ENCODE peak calls at places on chromosomes 3 and 15, in six cellular contexts. A is transverse colon, Q is GM12878, F is stomach, P is upper lobe of left lung, E is SK-N-SH. V is an unnamed sample.

GRCh38 chr15:78006567-78007205 is 70.8 kb downstream of the TBC1D2B start:
- DNase-seq in E (no peak), Q (no peak), A (peak; percentile 71), P (peak; percentile 45), F (peak; percentile 94), V (no peak)

GRCh38 chr3:191290311-191291025 is 38.7 kb upstream of the CCDC50 start:
- DNase-seq in E (no peak), A (no peak), P (no peak), Q (no peak), F (no peak), V (no peak)

GRCh38 chr15:93929375-93930094 is 301.8 kb upstream of the MCTP2 start:
- DNase-seq in E (no peak), A (peak; percentile 14), F (no peak), P (no peak), Q (no peak), V (peak; percentile 89)

GRCh38 chr15:78003539-78004008 is 73.9 kb downstream of the TBC1D2B start:
- DNase-seq in F (peak; percentile 65), P (peak; percentile 43), E (no peak), A (no peak), Q (no peak), V (peak; percentile 58)

GRCh38 chr3:32117324-32117723 is 10.9 kb downstream of the GPD1L start:
- DNase-seq in F (no peak), Q (no peak), A (no peak), P (no peak), E (no peak), V (no peak)

GRCh38 chr15:38213392-38213791 is 39.2 kb upstream of the SPRED1 start:
- DNase-seq in E (no peak), Q (no peak), F (no peak), P (no peak), A (no peak), V (no peak)

GRCh38 chr3:156449712-156450574 is 105.0 kb downstream of the SSR3 start:
- DNase-seq in A (no peak), P (no peak), E (peak; percentile 42), F (no peak), Q (no peak), V (no peak)

GRCh38 chr3:120144267-120144666 is 50.0 kb upstream of the GSK3B start:
- DNase-seq in E (no peak), Q (no peak), A (no peak), F (peak; percentile 34), P (no peak), V (no peak)

GRCh38 chr3:47441796-47442551 is 33.8 kb downstream of the SCAP start:
- DNase-seq in F (no peak), E (no peak), P (no peak), A (peak; percentile 52), Q (no peak), V (no peak)

GRCh38 chr3:4474683-4475490 is 7.8 kb upstream of the SUMF1 start:
- DNase-seq in F (no peak), A (no peak), E (no peak), P (no peak), Q (peak; percentile 81), V (no peak)

GRCh38 chr3:73192036-73192738 is 130.7 kb downstream of the EBLN2 start:
- DNase-seq in F (no peak), Q (no peak), A (no peak), E (peak; percentile 61), P (no peak), V (no peak)

GRCh38 chr15:78419331-78419730 is 18.7 kb upstream of the IREB2 start:
- DNase-seq in Q (no peak), E (no peak), P (no peak), F (no peak), A (no peak), V (no peak)

GRCh38 chr15:81387629-81388430 is 13.8 kb upstream of the TMC3 start:
- DNase-seq in Q (no peak), A (no peak), F (no peak), P (no peak), E (peak; percentile 66), V (no peak)

GRCh38 chr3:65714138-65714537 is 324.6 kb downstream of the MAGI1 start:
- DNase-seq in P (no peak), Q (no peak), E (no peak), F (no peak), A (no peak), V (no peak)

GRCh38 chr3:65717676-65718346 is 320.9 kb downstream of the MAGI1 start:
- DNase-seq in Q (no peak), P (no peak), F (no peak), E (no peak), A (no peak), V (no peak)

GRCh38 chr3:65712156-65712555 is 326.6 kb downstream of the MAGI1 start:
- DNase-seq in Q (no peak), F (no peak), P (no peak), E (no peak), A (no peak), V (no peak)

GRCh38 chr3:65716372-65716771 is 322.3 kb downstream of the MAGI1 start:
- DNase-seq in E (no peak), Q (no peak), F (no peak), A (no peak), P (no peak), V (no peak)

DNA sequence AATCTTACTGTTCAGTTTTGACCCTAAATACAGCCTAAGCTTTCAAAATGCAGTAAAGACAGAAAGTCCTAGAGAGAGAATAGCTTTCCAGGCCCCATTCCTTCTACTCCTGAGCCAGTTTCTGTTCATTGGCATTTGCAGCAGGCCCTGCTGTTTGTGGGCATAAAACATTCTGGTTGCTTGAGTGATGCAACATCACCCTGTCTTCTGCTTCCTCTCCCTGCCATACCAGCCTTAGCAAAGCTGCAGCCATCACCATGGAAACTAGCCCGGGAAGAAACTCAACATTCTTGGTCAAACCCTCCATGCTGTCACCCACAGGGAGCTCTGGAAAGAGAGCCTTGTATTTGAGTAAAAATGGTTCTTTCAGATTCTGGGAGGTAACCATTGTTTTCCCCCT is 325.7 kb downstream of the MAGI1 start:
- DNase-seq in E (no peak), A (no peak), Q (no peak), P (no peak), F (no peak), V (peak; percentile 63)
- TF ChIP-seq EP300 in E (no peak), A (no peak), Q (no peak), P (no peak), F (no peak), V (no peak)

DNA sequence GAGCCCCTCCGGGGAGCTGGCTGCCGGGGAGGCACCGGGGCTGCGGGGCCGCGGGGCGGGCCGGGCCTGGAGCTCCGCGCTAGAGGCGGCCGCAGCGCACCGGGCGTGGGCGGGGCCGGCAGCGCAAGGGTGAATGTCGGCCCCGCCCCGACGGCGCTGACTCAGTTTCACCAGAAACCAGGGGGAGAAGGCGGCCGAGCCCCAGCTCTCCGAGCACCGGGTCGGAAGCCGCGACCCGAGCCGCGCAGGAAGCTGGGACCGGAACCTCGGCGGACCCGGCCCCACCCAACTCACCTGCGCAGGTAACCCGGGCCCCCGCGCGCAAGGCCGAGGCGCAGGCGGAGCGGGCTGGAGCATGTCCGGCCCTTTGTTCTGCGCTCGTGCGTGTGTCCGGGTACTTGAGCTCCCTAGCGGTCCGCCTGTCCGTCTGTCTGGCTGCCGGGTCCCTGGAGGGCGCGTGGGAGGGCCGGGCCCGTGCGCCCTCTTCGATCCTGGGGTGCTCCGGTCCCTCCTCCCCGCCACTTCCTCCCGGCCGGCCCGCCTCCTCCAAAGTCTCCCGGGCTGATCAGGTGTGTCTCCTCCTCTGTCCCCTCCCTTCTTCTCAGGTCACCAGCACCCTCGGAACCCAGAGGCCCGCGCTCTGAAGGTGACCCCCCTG is at the start of gene SPINT1:
- DNase-seq in A (peak; percentile 82), Q (no peak), E (peak; percentile 69), F (peak; percentile 75), P (peak; percentile 92), V (no peak)
- TF ChIP-seq POLR2AphosphoS5 in A (peak; percentile 78), Q (no peak), E (no peak), F (peak; percentile 37), P (peak; percentile 46), V (no peak)

GRCh38 chr3:30826381-30827061 is 67.9 kb downstream of the GADL1 start:
- DNase-seq in Q (no peak), P (no peak), A (no peak), F (no peak), E (no peak), V (no peak)
- H3K9me3 ChIP-seq in Q (no peaks in the 10 kb centered on the region), P (no peaks in the 10 kb centered on the region), A (no peaks in the 10 kb centered on the region), F (no peaks in the 10 kb centered on the region), E (no peaks in the 10 kb centered on the region), V (no peaks in the 10 kb centered on the region)

DNA sequence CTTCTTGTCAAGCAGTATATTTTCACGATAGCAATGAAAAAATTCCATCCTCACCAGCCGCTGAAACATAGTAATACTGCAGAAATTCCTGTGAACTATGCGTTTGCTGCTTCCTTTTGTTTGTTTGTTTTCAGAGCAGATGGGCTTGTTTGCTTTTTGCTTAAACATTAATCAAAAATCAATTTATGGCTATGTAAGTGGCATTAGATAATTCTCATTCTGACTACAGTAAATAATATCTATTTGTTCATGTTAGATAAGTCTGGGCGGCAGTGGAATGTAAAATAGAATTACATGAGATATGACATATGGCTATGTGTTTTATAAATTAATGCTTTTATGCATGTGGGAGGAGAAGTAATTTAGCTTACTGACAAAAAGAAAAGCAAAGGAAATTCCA is 163.7 kb downstream of the PGPEP1L start:
- DNase-seq in F (no peak), P (no peak), A (no peak), Q (no peak), E (no peak), V (no peak)
- TF ChIP-seq EP300 in F (no peak), P (no peak), A (no peak), Q (no peak), E (no peak), V (no peak)

DNA sequence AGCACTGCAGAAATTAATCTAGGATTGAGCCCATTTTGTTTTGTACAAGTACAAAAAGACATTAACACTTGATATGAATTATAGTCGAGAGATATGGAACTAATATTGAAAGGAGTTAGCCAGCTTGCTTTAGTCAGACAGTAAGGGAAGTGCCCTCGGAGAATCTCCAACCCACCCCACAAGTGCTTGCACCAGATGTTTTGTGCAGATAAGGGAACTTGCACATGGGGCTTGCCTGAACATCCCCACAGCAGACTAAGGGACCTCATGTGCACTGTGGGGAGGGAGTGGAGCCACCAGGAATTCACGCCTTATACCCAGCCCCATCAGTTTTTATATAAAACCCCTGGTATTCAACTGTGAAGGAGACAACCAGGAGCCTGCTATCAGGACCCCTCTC is 122.3 kb downstream of the EFHB start:
- DNase-seq in F (no peak), A (no peak), P (no peak), Q (no peak), E (peak; percentile 18), V (no peak)
- TF ChIP-seq POLR2AphosphoS5 in F (no peak), A (no peak), P (no peak), Q (no peak), E (no peak), V (no peak)

GRCh38 chr15:87500240-87500639 is 756.3 kb downstream of the NTRK3 start:
- DNase-seq in F (no peak), A (no peak), Q (no peak), E (peak; percentile 42), P (no peak), V (no peak)

GRCh38 chr15:87496109-87496508 is 760.4 kb downstream of the NTRK3 start:
- DNase-seq in P (no peak), A (no peak), F (no peak), E (no peak), Q (no peak), V (no peak)

GRCh38 chr15:87496795-87497194 is 759.7 kb downstream of the NTRK3 start:
- DNase-seq in P (no peak), F (no peak), Q (no peak), E (no peak), A (no peak), V (no peak)

GRCh38 chr15:87502173-87502572 is 754.4 kb downstream of the NTRK3 start:
- DNase-seq in F (no peak), A (no peak), Q (no peak), P (no peak), E (no peak), V (no peak)

GRCh38 chr15:87498545-87498944 is 758.0 kb downstream of the NTRK3 start:
- DNase-seq in P (no peak), A (no peak), E (no peak), Q (no peak), F (no peak), V (no peak)
- H3K9me3 ChIP-seq in P (no peaks in the 10 kb centered on the region), A (no peaks in the 10 kb centered on the region), E (no peaks in the 10 kb centered on the region), Q (no peaks in the 10 kb centered on the region), F (no peaks in the 10 kb centered on the region), V (no peaks in the 10 kb centered on the region)

V was measured in sigmoid colon.